ENCODE peak calls at places on chromosomes 13 and 19, in nine cellular contexts. One of them, this sample, is unnamed.

GRCh38 chr13:33958964-33959363 is 141.0 kb downstream of the RFC3 start:
- DNase-seq in lower leg skin: no peak
- DNase-seq in ACHN: no peak
- DNase-seq in activated naive CD4-positive, alpha-beta T cell: no peak
- DNase-seq in breast epithelium: no peak
- DNase-seq in HuH-7: no peak
- DNase-seq in neuronal stem cell: no peak
- DNase-seq in mammary epithelial cell: no peak
- DNase-seq in stimulated activated CD4-positive, alpha-beta T cell treated with anti-CD3 and anti-CD28 coated beads, Interleukin-2, amount 100 ng/mL, for 48 hours: no peak
- DNase-seq in this sample: no peak

GRCh38 chr19:50902640-50903039 is 8.6 kb downstream of the KLK4 start:
- DNase-seq in lower leg skin: no peak
- DNase-seq in ACHN: no peak
- DNase-seq in activated naive CD4-positive, alpha-beta T cell: no peak
- DNase-seq in breast epithelium: no peak
- DNase-seq in HuH-7: no peak
- DNase-seq in neuronal stem cell: no peak
- DNase-seq in mammary epithelial cell: no peak
- DNase-seq in stimulated activated CD4-positive, alpha-beta T cell treated with anti-CD3 and anti-CD28 coated beads, Interleukin-2, amount 100 ng/mL, for 48 hours: no peak
- DNase-seq in this sample: no peak

GRCh38 chr19:8355631-8356402 is 8.1 kb upstream of the ANGPTL4 start:
- DNase-seq in lower leg skin: peak
- DNase-seq in ACHN: peak
- DNase-seq in activated naive CD4-positive, alpha-beta T cell: no peak
- DNase-seq in breast epithelium: no peak
- DNase-seq in HuH-7: no peak
- DNase-seq in neuronal stem cell: no peak
- DNase-seq in mammary epithelial cell: peak
- DNase-seq in stimulated activated CD4-positive, alpha-beta T cell treated with anti-CD3 and anti-CD28 coated beads, Interleukin-2, amount 100 ng/mL, for 48 hours: no peak
- DNase-seq in this sample: no peak

GRCh38 chr19:28948531-28948930 is 264.4 kb downstream of the UQCRFS1 start:
- DNase-seq in lower leg skin: no peak
- DNase-seq in ACHN: no peak
- DNase-seq in activated naive CD4-positive, alpha-beta T cell: no peak
- DNase-seq in breast epithelium: no peak
- DNase-seq in HuH-7: no peak
- DNase-seq in neuronal stem cell: no peak
- DNase-seq in mammary epithelial cell: no peak
- DNase-seq in stimulated activated CD4-positive, alpha-beta T cell treated with anti-CD3 and anti-CD28 coated beads, Interleukin-2, amount 100 ng/mL, for 48 hours: no peak
- DNase-seq in this sample: no peak

GRCh38 chr13:26967119-26968038 is 204.2 kb downstream of the USP12 start:
- DNase-seq in lower leg skin: no peak
- DNase-seq in ACHN: no peak
- DNase-seq in activated naive CD4-positive, alpha-beta T cell: no peak
- DNase-seq in breast epithelium: no peak
- DNase-seq in HuH-7: no peak
- DNase-seq in neuronal stem cell: no peak
- DNase-seq in mammary epithelial cell: no peak
- DNase-seq in stimulated activated CD4-positive, alpha-beta T cell treated with anti-CD3 and anti-CD28 coated beads, Interleukin-2, amount 100 ng/mL, for 48 hours: no peak
- DNase-seq in this sample: no peak

GRCh38 chr19:28578208-28578607 is 634.7 kb downstream of the UQCRFS1 start:
- DNase-seq in lower leg skin: no peak
- DNase-seq in ACHN: no peak
- DNase-seq in activated naive CD4-positive, alpha-beta T cell: no peak
- DNase-seq in breast epithelium: no peak
- DNase-seq in HuH-7: no peak
- DNase-seq in neuronal stem cell: no peak
- DNase-seq in mammary epithelial cell: no peak
- DNase-seq in stimulated activated CD4-positive, alpha-beta T cell treated with anti-CD3 and anti-CD28 coated beads, Interleukin-2, amount 100 ng/mL, for 48 hours: no peak
- DNase-seq in this sample: no peak

GRCh38 chr19:46825731-46826055 is 25.0 kb downstream of the AP2S1 start:
- DNase-seq in lower leg skin: no peak
- DNase-seq in ACHN: no peak
- DNase-seq in activated naive CD4-positive, alpha-beta T cell: no peak
- DNase-seq in breast epithelium: no peak
- DNase-seq in HuH-7: no peak
- DNase-seq in neuronal stem cell: no peak
- DNase-seq in mammary epithelial cell: peak
- DNase-seq in stimulated activated CD4-positive, alpha-beta T cell treated with anti-CD3 and anti-CD28 coated beads, Interleukin-2, amount 100 ng/mL, for 48 hours: no peak
- DNase-seq in this sample: no peak

GRCh38 chr13:50075619-50076097 is 60.4 kb downstream of the KCNRG start:
- DNase-seq in lower leg skin: no peak
- DNase-seq in ACHN: no peak
- DNase-seq in activated naive CD4-positive, alpha-beta T cell: no peak
- DNase-seq in breast epithelium: no peak
- DNase-seq in HuH-7: no peak
- DNase-seq in neuronal stem cell: no peak
- DNase-seq in mammary epithelial cell: peak
- DNase-seq in stimulated activated CD4-positive, alpha-beta T cell treated with anti-CD3 and anti-CD28 coated beads, Interleukin-2, amount 100 ng/mL, for 48 hours: no peak
- DNase-seq in this sample: no peak

GRCh38 chr13:39765801-39766463 is 110.5 kb downstream of the COG6 start:
- DNase-seq in lower leg skin: peak
- DNase-seq in ACHN: no peak
- DNase-seq in activated naive CD4-positive, alpha-beta T cell: peak
- DNase-seq in breast epithelium: no peak
- DNase-seq in HuH-7: no peak
- DNase-seq in neuronal stem cell: no peak
- DNase-seq in mammary epithelial cell: peak
- DNase-seq in stimulated activated CD4-positive, alpha-beta T cell treated with anti-CD3 and anti-CD28 coated beads, Interleukin-2, amount 100 ng/mL, for 48 hours: no peak
- DNase-seq in this sample: peak

GRCh38 chr13:75405976-75406703 is 75.8 kb downstream of the TBC1D4 start:
- DNase-seq in lower leg skin: no peak
- DNase-seq in ACHN: no peak
- DNase-seq in activated naive CD4-positive, alpha-beta T cell: no peak
- DNase-seq in breast epithelium: no peak
- DNase-seq in HuH-7: no peak
- DNase-seq in neuronal stem cell: peak
- DNase-seq in mammary epithelial cell: no peak
- DNase-seq in stimulated activated CD4-positive, alpha-beta T cell treated with anti-CD3 and anti-CD28 coated beads, Interleukin-2, amount 100 ng/mL, for 48 hours: no peak
- DNase-seq in this sample: no peak

GRCh38 chr19:45424191-45425058 is 708 bp upstream of the ERCC1 start:
- DNase-seq in lower leg skin: peak
- DNase-seq in ACHN: peak
- DNase-seq in activated naive CD4-positive, alpha-beta T cell: no peak
- DNase-seq in breast epithelium: no peak
- DNase-seq in HuH-7: peak
- DNase-seq in neuronal stem cell: no peak
- DNase-seq in mammary epithelial cell: peak
- DNase-seq in stimulated activated CD4-positive, alpha-beta T cell treated with anti-CD3 and anti-CD28 coated beads, Interleukin-2, amount 100 ng/mL, for 48 hours: peak
- DNase-seq in this sample: peak

GRCh38 chr19:51692065-51692915 is 840 bp upstream of the SPACA6 start:
- DNase-seq in lower leg skin: no peak
- DNase-seq in ACHN: no peak
- DNase-seq in activated naive CD4-positive, alpha-beta T cell: no peak
- DNase-seq in breast epithelium: no peak
- DNase-seq in HuH-7: no peak
- DNase-seq in neuronal stem cell: no peak
- DNase-seq in mammary epithelial cell: no peak
- DNase-seq in stimulated activated CD4-positive, alpha-beta T cell treated with anti-CD3 and anti-CD28 coated beads, Interleukin-2, amount 100 ng/mL, for 48 hours: no peak
- DNase-seq in this sample: no peak

GRCh38 chr13:33347866-33348265 is 62.3 kb upstream of the STARD13 start:
- DNase-seq in lower leg skin: no peak
- DNase-seq in ACHN: no peak
- DNase-seq in activated naive CD4-positive, alpha-beta T cell: no peak
- DNase-seq in breast epithelium: no peak
- DNase-seq in HuH-7: no peak
- DNase-seq in neuronal stem cell: no peak
- DNase-seq in mammary epithelial cell: no peak
- DNase-seq in stimulated activated CD4-positive, alpha-beta T cell treated with anti-CD3 and anti-CD28 coated beads, Interleukin-2, amount 100 ng/mL, for 48 hours: no peak
- DNase-seq in this sample: no peak

This sample was measured in NCI-H748 treated with DMSO at 0.1 percent for 48 hours.